ENCODE peak calls at places on chromosomes 1 and 21, in nine cellular contexts. Y, V, L, R, S, X, F, H and Q are unnamed samples.
A peak's percentile ranks its signal among the peaks of the same experiment; 100 is the strongest.

GRCh38 chr21:45414396-45415187 is 9.6 kb downstream of the COL18A1 start:
- DNase-seq in Y (no peak), V (no peak), L (no peak), R (no peak), S (no peak), X (no peak), F (no peak), H (no peak), Q (no peak)

GRCh38 chr1:3827813-3828307 is 29.2 kb downstream of the CEP104 start:
- DNase-seq in Y (no peak), V (peak; percentile 45), L (no peak), R (no peak), S (peak; percentile 70), X (no peak), F (no peak), H (no peak), Q (no peak)

GRCh38 chr1:87598429-87598828 is 269.7 kb downstream of the LMO4 start:
- DNase-seq in Y (no peak), V (peak; percentile 72), L (no peak), R (no peak), S (no peak), X (no peak), F (no peak), H (no peak), Q (no peak)

GRCh38 chr1:27555700-27556424 is 48.1 kb downstream of the AHDC1 start:
- DNase-seq in Y (no peak), V (no peak), L (peak; percentile 71), R (peak; percentile 60), S (no peak), X (no peak), F (peak; percentile 68), H (no peak), Q (no peak)

GRCh38 chr1:156881101-156881500 is 12.4 kb upstream of the PEAR1 start:
- DNase-seq in Y (no peak), V (no peak), L (no peak), R (no peak), S (no peak), X (no peak), F (no peak), H (no peak), Q (no peak)

GRCh38 chr21:41950941-41951408 is 2.8 kb downstream of the C2CD2 start:
- DNase-seq in Y (no peak), V (peak; percentile 84), L (no peak), R (no peak), S (no peak), X (no peak), F (no peak), H (no peak), Q (no peak)

GRCh38 chr1:47637111-47637685 is 199.4 kb downstream of the FOXD2 start:
- DNase-seq in Y (no peak), V (no peak), L (peak; percentile 12), R (no peak), S (no peak), X (no peak), F (peak; percentile 12), H (no peak), Q (no peak)

GRCh38 chr1:93411000-93411399 is 36.9 kb upstream of the FNBP1L start:
- DNase-seq in Y (no peak), V (no peak), L (no peak), R (no peak), S (no peak), X (no peak), F (no peak), H (no peak), Q (no peak)

DNA sequence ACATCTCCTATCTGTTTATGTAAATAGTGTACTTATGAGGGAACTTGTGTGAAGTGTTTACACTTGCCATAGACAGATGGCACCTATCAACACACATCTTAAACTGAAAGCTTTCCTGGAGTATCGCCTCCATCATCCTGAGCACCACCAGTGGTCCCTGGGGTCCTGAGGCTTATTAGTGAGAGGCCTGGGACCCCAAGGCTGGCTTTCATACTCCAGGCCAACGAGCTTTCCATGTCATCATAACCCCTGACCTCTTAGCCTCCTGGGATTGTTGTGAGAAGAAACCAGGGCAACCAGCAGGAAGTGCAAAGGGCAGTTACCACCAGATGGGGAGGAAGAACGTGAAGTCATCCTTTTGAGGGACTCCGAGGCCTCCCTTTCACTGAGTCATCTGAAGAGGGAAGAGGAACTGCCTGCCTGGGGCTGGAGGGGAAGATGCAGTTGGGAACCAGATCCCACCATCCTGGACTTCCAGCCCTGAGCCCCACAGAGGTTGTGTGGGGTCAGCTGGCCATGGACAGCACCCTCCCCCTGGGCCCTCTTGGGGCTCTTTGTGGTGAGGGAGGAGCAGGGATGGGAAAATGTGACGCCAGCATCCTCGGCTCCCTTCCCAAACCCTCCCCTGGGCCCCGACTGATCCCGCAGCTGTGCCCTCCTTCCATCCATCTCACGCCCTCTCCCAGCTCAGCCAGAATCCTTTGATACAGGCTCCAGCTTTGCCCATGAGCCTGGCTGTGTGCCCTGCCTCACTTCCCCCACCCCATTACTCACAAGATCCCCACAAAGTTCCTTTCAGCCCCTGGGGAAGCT is 5.8 kb downstream of the INKA2 start:
- DNase-seq in Y (no peak), V (no peak), L (peak; percentile 92), R (peak; percentile 93), S (no peak), X (peak; percentile 36), F (peak; percentile 51), H (no peak), Q (peak; percentile 40)
- TF ChIP-seq CTCF in Y (no peak), V (no peak), L (no peak), R (no peak), S (no peak), X (no peak), F (no peak), H (no peak), Q (no peak)

GRCh38 chr1:181141431-181141910 is 53.0 kb downstream of the IER5 start:
- DNase-seq in Y (no peak), V (no peak), L (peak; percentile 78), R (peak; percentile 36), S (no peak), X (peak; percentile 25), F (peak; percentile 82), H (no peak), Q (no peak)

GRCh38 chr1:181137217-181137743 is 48.8 kb downstream of the IER5 start:
- DNase-seq in Y (no peak), V (no peak), L (no peak), R (no peak), S (no peak), X (no peak), F (no peak), H (no peak), Q (no peak)

GRCh38 chr1:181140891-181141290 is 52.4 kb downstream of the IER5 start:
- DNase-seq in Y (no peak), V (no peak), L (no peak), R (no peak), S (no peak), X (no peak), F (no peak), H (no peak), Q (no peak)

GRCh38 chr1:181140398-181140797 is 51.9 kb downstream of the IER5 start:
- DNase-seq in Y (no peak), V (no peak), L (no peak), R (no peak), S (no peak), X (no peak), F (no peak), H (no peak), Q (no peak)

DNA sequence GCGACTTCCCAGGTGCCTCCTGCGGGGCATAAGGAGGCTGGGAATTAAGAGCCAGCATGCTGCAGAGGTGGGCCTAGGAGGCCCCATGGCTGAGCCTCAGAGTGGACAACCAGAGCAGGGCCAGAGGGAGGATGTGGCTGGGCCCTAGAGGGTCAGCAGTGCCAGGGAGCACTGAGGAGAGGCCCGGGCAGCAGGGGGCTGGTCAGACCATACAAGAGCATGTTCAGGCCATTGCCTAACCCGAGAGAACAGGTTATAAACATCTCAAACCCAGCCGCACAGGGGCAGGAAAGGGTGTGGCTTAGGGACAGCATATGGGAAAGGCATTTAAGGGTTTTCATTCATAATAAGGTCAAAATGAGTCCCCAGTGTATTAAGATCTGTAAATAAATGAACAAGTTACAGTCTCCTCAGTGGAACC is 51.1 kb downstream of the IER5 start:
- DNase-seq in Y (no peak), V (no peak), L (no peak), R (peak; percentile 73), S (no peak), X (no peak), F (peak; percentile 54), H (no peak), Q (no peak)
- H3K4me3 ChIP-seq in Y (no peak overlapping the region), V (no peak overlapping the region), L (no peak overlapping the region), R (no peak overlapping the region), S (no peak overlapping the region), X (no peak overlapping the region), F (no peak overlapping the region), H (no peak overlapping the region), Q (no peak overlapping the region)

GRCh38 chr1:61839702-61840101 is 97.4 kb downstream of the PATJ start:
- DNase-seq in Y (no peak), V (no peak), L (peak; percentile 65), R (peak; percentile 47), S (no peak), X (no peak), F (peak; percentile 79), H (no peak), Q (peak; percentile 29)

GRCh38 chr1:61844006-61844405 is 101.7 kb downstream of the PATJ start:
- DNase-seq in Y (no peak), V (no peak), L (no peak), R (no peak), S (no peak), X (no peak), F (no peak), H (no peak), Q (no peak)

GRCh38 chr1:61842863-61843514 is 100.7 kb downstream of the PATJ start:
- DNase-seq in Y (no peak), V (peak; percentile 23), L (peak; percentile 29), R (no peak), S (no peak), X (no peak), F (peak; percentile 71), H (no peak), Q (no peak)
- TF ChIP-seq CTCF in Y (no peak), V (peak; percentile 31), L (peak; percentile 36), R (peak; percentile 34), S (peak; percentile 37), X (no peak), F (no peak), H (peak; percentile 17), Q (peak; percentile 20)

GRCh38 chr1:65429078-65429477 is 8.6 kb downstream of the LEPR start:
- DNase-seq in Y (no peak), V (peak; percentile 40), L (no peak), R (no peak), S (no peak), X (no peak), F (no peak), H (no peak), Q (no peak)

GRCh38 chr1:65431111-65431705 is 10.7 kb downstream of the LEPR start:
- DNase-seq in Y (no peak), V (peak; percentile 44), L (peak; percentile 83), R (peak; percentile 64), S (peak; percentile 47), X (no peak), F (peak; percentile 76), H (no peak), Q (no peak)

GRCh38 chr1:65432918-65433317 is 12.4 kb downstream of the LEPR start:
- DNase-seq in Y (no peak), V (no peak), L (no peak), R (no peak), S (no peak), X (no peak), F (no peak), H (no peak), Q (no peak)

GRCh38 chr1:65425697-65426096 is 5.2 kb downstream of the LEPR start:
- DNase-seq in Y (no peak), V (peak; percentile 18), L (peak; percentile 95), R (peak; percentile 56), S (no peak), X (no peak), F (peak; percentile 75), H (no peak), Q (no peak)

GRCh38 chr1:65429806-65430205 is 9.3 kb downstream of the LEPR start:
- DNase-seq in Y (no peak), V (no peak), L (peak; percentile 97), R (peak; percentile 66), S (no peak), X (no peak), F (peak; percentile 64), H (no peak), Q (no peak)
- H3K4me3 ChIP-seq in Y (no peak overlapping the region), V (no peak overlapping the region), L (peak overlapping the region; percentile 28), R (no peak overlapping the region), S (no peak overlapping the region), X (no peak overlapping the region), F (no peak overlapping the region), H (no peak overlapping the region), Q (no peak overlapping the region)